ENCODE peak calls at places on chromosomes 2 and 18, in seven cellular contexts. K is endothelial cell of umbilical vein, C is esophagus squamous epithelium, I is testis, T is HCT116, D is body of pancreas, H is breast epithelium. Z is an unnamed sample. For H3K36me3, the result is how much of the 10 kb centered on the place peaks cover.

GRCh38 chr2:5748941-5749731 is 57.0 kb downstream of the SOX11 start:
- DNase-seq in D (no peak), C (no peak), T (no peak), I (no peak), H (peak), K (no peak), Z (no peak)

GRCh38 chr2:184520441-184520840 is 77.9 kb upstream of the ZNF804A start:
- DNase-seq in C (no peak), D (no peak), K (no peak), I (no peak), H (no peak), T (no peak), Z (no peak)

GRCh38 chr2:241763551-241764271 is 12.9 kb upstream of the GAL3ST2 start:
- DNase-seq in C (no peak), D (no peak), K (no peak), T (no peak), I (no peak), H (no peak), Z (no peak)

GRCh38 chr18:53771664-53772063 is 452.8 kb downstream of the MBD2 start:
- DNase-seq in H (no peak), C (no peak), T (no peak), D (no peak), K (no peak), I (no peak), Z (no peak)

GRCh38 chr18:45588284-45588683 is 27.0 kb upstream of the SLC14A2 start:
- DNase-seq in T (no peak), H (no peak), I (peak), K (no peak), C (no peak), D (peak), Z (no peak)

GRCh38 chr18:42137671-42138375 is 182.8 kb downstream of the PIK3C3 start:
- DNase-seq in K (no peak), D (no peak), H (no peak), I (no peak), T (no peak), C (no peak), Z (no peak)

GRCh38 chr18:47929681-47930085 is 776 bp downstream of the SMAD2 start:
- DNase-seq in K (no peak), D (no peak), H (no peak), C (no peak), T (no peak), I (no peak), Z (no peak)

GRCh38 chr2:21467910-21468309 is 344.1 kb downstream of the TDRD15 start:
- DNase-seq in K (no peak), I (no peak), H (no peak), D (no peak), T (no peak), C (no peak), Z (no peak)

GRCh38 chr2:128686881-128687550 is 368.3 kb upstream of the HS6ST1 start:
- DNase-seq in D (no peak), K (no peak), I (no peak), T (no peak), C (no peak), H (no peak), Z (no peak)

GRCh38 chr2:128686498-128686861 is 367.8 kb upstream of the HS6ST1 start:
- DNase-seq in I (no peak), H (no peak), C (no peak), D (no peak), K (no peak), T (no peak), Z (no peak)

GRCh38 chr2:128684523-128684922 is 365.9 kb upstream of the HS6ST1 start:
- DNase-seq in H (no peak), I (no peak), D (no peak), C (no peak), T (no peak), K (no peak), Z (no peak)

GRCh38 chr2:128687551-128687945 is 368.9 kb upstream of the HS6ST1 start:
- DNase-seq in D (no peak), K (no peak), H (no peak), I (no peak), C (no peak), T (no peak), Z (no peak)

GRCh38 chr2:128685841-128686497 is 367.3 kb upstream of the HS6ST1 start:
- DNase-seq in D (no peak), K (no peak), I (no peak), T (no peak), C (no peak), H (no peak), Z (no peak)
- H3K4me3 ChIP-seq in D (no peak), K (no peak), I (no peak), T (no peak), C (no peak), H (no peak), Z (no peak)

DNA sequence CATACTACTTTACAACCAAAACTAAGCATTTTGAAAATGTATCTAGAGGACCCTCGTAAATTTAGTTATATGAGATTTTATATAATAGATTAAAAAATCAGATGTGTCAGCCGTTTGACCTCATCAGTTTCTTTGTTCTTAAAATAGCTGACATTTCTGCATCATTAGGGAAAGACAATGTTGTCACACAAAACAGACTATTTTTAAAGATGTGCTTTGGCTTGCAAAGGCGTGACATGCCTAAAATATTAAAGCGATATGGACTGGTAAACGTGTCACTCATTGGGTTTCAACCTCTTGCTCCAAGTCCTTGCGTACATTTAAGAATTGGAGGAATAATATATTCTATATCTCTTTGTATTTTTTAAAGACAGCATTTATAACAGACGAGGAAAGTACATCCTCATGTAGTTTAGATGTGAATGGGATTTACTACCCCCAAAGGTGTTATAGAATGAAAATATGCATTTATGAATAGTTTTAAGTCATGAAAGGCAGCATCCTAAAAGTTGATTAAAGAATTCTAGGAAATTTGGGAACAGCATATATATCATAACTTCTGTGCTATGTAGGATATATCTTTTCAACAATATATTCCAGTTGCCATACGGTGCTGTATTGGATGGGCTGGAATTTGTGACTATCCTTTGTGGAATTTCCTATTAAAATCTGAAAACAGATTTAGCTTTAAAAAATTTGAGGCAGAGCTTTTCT is 3.8 kb downstream of the MYL12A start:
- DNase-seq in C (no peak), T (no peak), K (peak), H (no peak), D (no peak), I (no peak), Z (no peak)
- H3K36me3 ChIP-seq in C (under half), T (under half), K (under half), H (under half), D (under half), I (under half), Z (under half)

GRCh38 chr2:44560352-44560751 is 198.6 kb downstream of the CAMKMT start:
- DNase-seq in T (no peak), D (no peak), I (peak), K (peak), H (no peak), C (no peak), Z (peak)
- TF ChIP-seq CTCF in T (peak), D (no peak), I (no peak), K (peak), H (no peak), C (no peak), Z (peak)

DNA sequence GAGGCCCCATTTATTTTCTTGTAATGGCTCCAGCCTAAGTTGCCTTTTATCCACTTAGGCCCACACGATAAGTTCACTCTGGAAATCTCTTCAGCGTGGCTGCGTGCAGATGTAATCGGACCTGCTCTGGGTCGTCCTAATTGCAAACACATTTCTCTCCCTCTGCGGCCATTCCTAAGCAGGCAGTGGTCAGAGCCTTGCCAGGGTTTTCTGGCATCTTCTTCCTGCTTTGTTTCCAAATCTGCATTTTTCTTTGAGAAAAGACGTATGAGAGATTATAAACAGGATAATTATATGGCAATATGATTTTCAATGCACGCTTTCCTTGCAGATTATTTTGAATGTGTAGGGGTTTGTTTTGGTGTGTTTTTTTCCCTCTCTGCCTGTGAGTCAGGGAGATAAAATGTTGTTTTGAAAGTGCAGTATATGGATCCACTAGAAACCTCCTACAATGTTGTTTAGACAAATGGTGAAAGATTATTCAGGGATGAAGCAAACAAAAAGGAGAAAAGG is 239.4 kb upstream of the TANK start:
- DNase-seq in H (no peak), I (peak), D (peak), T (no peak), K (peak), C (no peak), Z (no peak)
- H3K4me3 ChIP-seq in H (no peak), I (no peak), D (no peak), T (no peak), K (no peak), C (no peak), Z (no peak)